ENCODE peak calls at places on chromosomes 2 and 18, in ten cellular contexts. O is left ventricle myocardium inferior, I is osteocyte, P is fibroblast of the aortic adventitia, U is body of pancreas, S is suprapubic skin, Z is neural progenitor cell, H is fibroblast of lung, L is neural crest cell, Y is choroid plexus epithelial cell. X is an unnamed sample.

GRCh38 chr2:15944325-15945017 is 4.1 kb downstream of the MYCN start:
- DNase-seq in P (no peak), Y (no peak), O (no peak), L (no peak), Z (no peak), I (no peak), S (no peak), U (no peak), H (no peak), X (no peak)

GRCh38 chr18:58132595-58133191 is 88.7 kb downstream of the NEDD4L start:
- DNase-seq in U (no peak), Y (no peak), H (peak; percentile 3), I (no peak), Z (no peak), L (no peak), S (no peak), O (no peak), P (no peak), X (no peak)

GRCh38 chr18:45008694-45009372 is 328.1 kb downstream of the SETBP1 start:
- DNase-seq in I (no peak), Z (no peak), S (no peak), H (no peak), L (no peak), U (no peak), Y (no peak), O (no peak), P (no peak), X (no peak)

GRCh38 chr2:6772366-6772710 is 93.4 kb downstream of the CMPK2 start:
- DNase-seq in Y (no peak), U (no peak), O (no peak), L (peak; percentile 42), H (peak; percentile 72), I (no peak), Z (peak; percentile 47), P (no peak), S (no peak), X (no peak)

GRCh38 chr2:99507964-99508818 is 18.4 kb upstream of the REV1 start:
- DNase-seq in I (no peak), Z (no peak), Y (no peak), U (no peak), L (no peak), O (no peak), H (no peak), S (no peak), P (no peak), X (no peak)

GRCh38 chr2:137228566-137228965 is 463.2 kb downstream of the THSD7B start:
- DNase-seq in H (peak; percentile 70), U (no peak), L (no peak), P (peak; percentile 48), O (no peak), S (no peak), Z (no peak), Y (peak; percentile 10), I (no peak), X (no peak)

GRCh38 chr18:79855147-79855910 is 57.6 kb downstream of the KCNG2 start:
- DNase-seq in S (no peak), P (no peak), L (no peak), I (peak; percentile 77), U (no peak), O (no peak), H (no peak), Z (no peak), Y (no peak), X (peak; percentile 40)

GRCh38 chr18:61892683-61893303 is at the start of gene RNF152:
- DNase-seq in H (peak; percentile 23), Z (peak; percentile 81), Y (peak; percentile 46), S (peak; percentile 62), L (peak; percentile 12), U (peak; percentile 43), I (no peak), O (peak; percentile 36), P (peak; percentile 27), X (peak; percentile 71)

DNA sequence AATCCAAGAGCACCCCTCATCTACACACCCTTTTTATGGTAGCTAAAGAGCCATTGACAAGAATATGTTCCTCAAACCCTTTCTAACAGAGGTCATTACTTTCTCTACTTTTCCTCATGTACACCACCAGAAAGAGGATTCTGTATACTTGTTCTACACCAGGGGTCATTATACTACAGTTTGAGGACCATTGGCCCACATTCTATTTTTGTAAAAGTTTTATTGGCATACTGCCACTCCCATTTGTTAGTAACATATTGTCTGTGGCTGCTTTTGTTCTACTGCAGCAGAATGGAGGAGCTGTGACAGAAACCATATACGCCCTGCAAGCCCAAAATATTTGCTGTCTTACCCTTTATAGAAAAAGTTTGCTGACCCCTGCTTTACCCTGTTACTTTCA is 14.3 kb downstream of the HTR2B start:
- DNase-seq in H (peak; percentile 47), L (no peak), S (no peak), U (no peak), I (no peak), Y (peak; percentile 82), P (peak; percentile 90), Z (no peak), O (no peak), X (no peak)
- TF ChIP-seq CTCF in H (peak; percentile 25), L (no peak), S (no peak), U (no peak), I (peak; percentile 70), Y (peak; percentile 47), P (peak; percentile 39), Z (no peak), O (peak; percentile 51), X (no peak)

GRCh38 chr2:30503692-30504076 is 56.6 kb downstream of the LCLAT1 start:
- DNase-seq in O (no peak), H (no peak), I (no peak), Y (no peak), U (no peak), S (no peak), L (no peak), Z (no peak), P (no peak), X (no peak)

GRCh38 chr2:30500699-30501098 is 53.7 kb downstream of the LCLAT1 start:
- DNase-seq in L (no peak), I (no peak), Y (no peak), H (no peak), O (no peak), P (no peak), U (no peak), Z (no peak), S (no peak), X (no peak)

GRCh38 chr2:30505500-30506180 is 58.6 kb downstream of the LCLAT1 start:
- DNase-seq in U (no peak), H (no peak), I (no peak), O (no peak), P (no peak), S (no peak), Z (no peak), L (no peak), Y (no peak), X (no peak)

GRCh38 chr2:30502310-30502709 is 55.3 kb downstream of the LCLAT1 start:
- DNase-seq in H (no peak), P (no peak), I (no peak), U (no peak), S (no peak), Y (no peak), L (no peak), Z (no peak), O (no peak), X (no peak)

DNA sequence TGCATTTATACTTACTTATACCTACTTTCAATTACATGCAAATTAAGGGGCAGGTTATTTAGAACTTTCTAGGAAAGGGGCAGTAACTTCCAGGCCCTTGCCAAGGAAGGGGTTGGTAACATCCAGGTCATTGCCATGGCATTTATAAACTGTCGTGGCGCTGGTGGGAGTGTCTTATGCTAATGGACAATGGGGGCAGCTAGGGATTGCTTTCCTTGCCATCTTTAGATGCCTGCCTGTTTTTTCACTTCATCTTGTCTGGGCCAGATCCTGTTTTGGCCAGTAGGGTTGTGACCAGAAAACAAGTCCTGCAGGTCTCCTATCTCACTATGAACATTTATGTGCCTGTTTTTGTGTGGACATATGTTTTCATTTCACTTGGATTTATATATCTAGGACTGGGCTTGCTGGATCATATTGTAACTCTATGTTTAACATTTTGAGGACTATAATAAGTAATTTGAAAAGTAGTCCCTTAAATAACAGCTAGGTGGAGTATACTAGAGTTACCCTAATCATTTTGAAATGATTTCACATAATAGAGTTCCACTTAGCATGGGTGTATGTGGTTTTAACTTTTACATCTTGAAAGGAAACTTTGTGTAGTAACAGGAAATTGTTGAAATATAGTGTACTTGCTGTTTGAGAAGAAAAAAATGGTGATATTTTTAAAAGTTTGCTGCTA is 56.1 kb downstream of the LCLAT1 start:
- DNase-seq in S (no peak), Z (no peak), Y (peak; percentile 39), U (no peak), P (peak; percentile 23), O (no peak), L (no peak), I (no peak), H (no peak), X (no peak)
- TF ChIP-seq CTCF in S (no peak), Z (peak; percentile 29), Y (peak; percentile 34), U (no peak), P (peak; percentile 21), O (peak; percentile 42), L (peak; percentile 43), I (peak; percentile 38), H (no peak), X (peak; percentile 50)

GRCh38 chr2:12990523-12990922 is 273.8 kb downstream of the TRIB2 start:
- DNase-seq in S (no peak), L (no peak), H (no peak), U (no peak), I (no peak), Y (peak; percentile 12), Z (no peak), P (peak; percentile 22), O (no peak), X (no peak)
- TF ChIP-seq CTCF in S (no peak), L (peak; percentile 42), H (peak; percentile 33), U (peak; percentile 14), I (peak; percentile 27), Y (peak; percentile 39), Z (peak; percentile 35), P (peak; percentile 51), O (peak; percentile 41), X (peak; percentile 57)

GRCh38 chr2:19141234-19142004 is 217.0 kb downstream of the OSR1 start:
- DNase-seq in I (no peak), L (no peak), P (no peak), Z (no peak), O (no peak), S (no peak), Y (peak; percentile 22), H (peak; percentile 33), U (no peak), X (no peak)

GRCh38 chr2:19140463-19141208 is 217.8 kb downstream of the OSR1 start:
- DNase-seq in Z (no peak), U (no peak), H (peak; percentile 98), S (no peak), Y (peak; percentile 94), I (no peak), P (peak; percentile 83), L (no peak), O (no peak), X (no peak)

GRCh38 chr2:19138264-19138825 is 220.1 kb downstream of the OSR1 start:
- DNase-seq in O (no peak), Z (no peak), U (no peak), S (no peak), Y (no peak), H (no peak), L (no peak), P (no peak), I (no peak), X (no peak)

GRCh38 chr2:19137433-19137832 is 221.0 kb downstream of the OSR1 start:
- DNase-seq in S (no peak), O (no peak), Z (no peak), I (no peak), H (no peak), L (no peak), P (no peak), U (no peak), Y (no peak), X (no peak)

DNA sequence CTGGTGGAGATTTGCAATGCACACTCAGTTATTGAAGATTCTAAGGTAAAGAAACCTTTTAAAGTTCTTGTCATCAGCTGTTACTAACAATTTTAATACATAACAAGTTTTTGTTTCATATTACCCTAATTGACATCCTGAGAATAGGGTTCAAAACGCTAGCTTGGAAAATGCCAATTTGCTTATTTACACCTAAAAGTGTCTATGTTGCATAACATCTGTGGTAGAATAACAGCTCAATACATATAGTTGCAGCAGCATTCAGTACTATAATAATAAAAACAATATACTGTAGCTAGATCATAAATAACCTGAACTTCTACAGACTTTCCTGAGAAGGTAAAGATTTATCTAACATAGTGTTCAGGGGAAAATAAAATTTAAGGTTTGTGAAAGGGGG is 219.0 kb downstream of the OSR1 start:
- DNase-seq in I (no peak), Z (no peak), L (no peak), S (no peak), O (no peak), U (no peak), P (no peak), Y (no peak), H (no peak), X (no peak)
- TF ChIP-seq CTCF in I (no peak), Z (no peak), L (no peak), S (no peak), O (no peak), U (no peak), P (no peak), Y (no peak), H (no peak), X (no peak)

X was measured in type B pancreatic cell.